ENCODE peak calls at places on chromosomes 6 and 20, in six cellular contexts. K, F, A, V, N and C are unnamed samples.

GRCh38 chr20:64261138-64261537 is 5.6 kb downstream of the PCMTD2 start:
- DNase-seq in K (no peak), V (no peak), F (peak; percentile 88), N (no peak), A (peak; percentile 62), C (no peak)

GRCh38 chr20:962223-962622 is 39.9 kb downstream of the RSPO4 start:
- DNase-seq in A (no peak), N (no peak), K (no peak), V (no peak), F (no peak), C (no peak)

GRCh38 chr6:7004581-7005297 is 103.0 kb upstream of the RREB1 start:
- DNase-seq in A (no peak), K (no peak), F (no peak), V (no peak), N (no peak), C (no peak)

GRCh38 chr6:109059591-109060021 is 35.0 kb downstream of the SESN1 start:
- DNase-seq in F (no peak), N (no peak), V (no peak), K (no peak), A (no peak), C (no peak)

GRCh38 chr20:40275738-40276137 is 413.3 kb downstream of the MAFB start:
- DNase-seq in A (no peak), K (no peak), F (no peak), N (no peak), V (no peak), C (no peak)

GRCh38 chr6:84549912-84550311 is 214.5 kb downstream of the TBX18 start:
- DNase-seq in V (no peak), F (no peak), N (no peak), K (no peak), A (peak; percentile 24), C (no peak)

GRCh38 chr6:132188865-132189264 is 212.4 kb downstream of the MOXD1 start:
- DNase-seq in A (no peak), F (no peak), K (no peak), V (no peak), N (peak; percentile 6), C (no peak)

GRCh38 chr20:12311102-12311865 is 393.6 kb downstream of the BTBD3 start:
- DNase-seq in V (no peak), F (no peak), N (no peak), A (no peak), K (no peak), C (no peak)

GRCh38 chr6:167827588-167828324 is 1.0 kb downstream of the AFDN start:
- DNase-seq in K (peak; percentile 50), N (no peak), V (peak; percentile 65), F (peak; percentile 78), A (peak; percentile 58), C (peak; percentile 40)

GRCh38 chr6:52994789-52995078 is 350 bp downstream of the GSTA4 start:
- DNase-seq in N (no peak), A (peak; percentile 54), V (peak; percentile 41), F (peak; percentile 77), K (peak; percentile 44), C (no peak)

GRCh38 chr6:12422848-12423247 is 132.7 kb downstream of the EDN1 start:
- DNase-seq in K (no peak), N (no peak), F (no peak), V (no peak), A (no peak), C (no peak)

GRCh38 chr6:81756690-81757089 is 4.2 kb upstream of the TENT5A start:
- DNase-seq in V (no peak), N (no peak), A (no peak), K (no peak), F (no peak), C (no peak)

GRCh38 chr6:21616005-21616404 is 22.5 kb downstream of the SOX4 start:
- DNase-seq in A (no peak), N (no peak), V (no peak), F (no peak), K (no peak), C (no peak)

GRCh38 chr6:111105578-111105977 is 18.3 kb downstream of the SLC16A10 start:
- DNase-seq in N (peak; percentile 68), K (peak; percentile 17), V (peak; percentile 88), A (peak; percentile 33), F (no peak), C (no peak)

GRCh38 chr6:36679043-36679821 is 718 bp downstream of the CDKN1A start:
- DNase-seq in K (peak; percentile 80), F (peak; percentile 92), N (no peak), A (peak; percentile 60), V (peak; percentile 88), C (peak; percentile 51)

GRCh38 chr20:49345538-49345937 is 67.7 kb upstream of the ZNFX1 start:
- DNase-seq in V (peak; percentile 57), N (no peak), K (peak; percentile 57), A (no peak), F (peak; percentile 75), C (peak; percentile 76)

GRCh38 chr6:38603966-38604365 is 35.8 kb downstream of the BTBD9 start:
- DNase-seq in V (no peak), N (no peak), K (no peak), A (no peak), F (no peak), C (no peak)

GRCh38 chr20:49132995-49133451 is 55.1 kb downstream of the STAU1 start:
- DNase-seq in F (no peak), K (no peak), V (peak; percentile 33), N (peak; percentile 47), A (no peak), C (peak; percentile 20)

GRCh38 chr6:42460892-42461291 is 9.2 kb upstream of the TRERF1 start:
- DNase-seq in A (no peak), N (no peak), K (no peak), F (no peak), V (no peak), C (no peak)

GRCh38 chr6:33276864-33277662 is at the start of gene B3GALT4:
- DNase-seq in K (peak; percentile 76), N (no peak), V (peak; percentile 57), A (peak; percentile 81), F (peak; percentile 91), C (no peak)
- TF ChIP-seq POLR2A in K (peak; percentile 72), N (peak; percentile 81), V (peak; percentile 30), A (no peak), F (peak; percentile 27), C (peak; percentile 33)

GRCh38 chr6:39791850-39792500 is at the start of gene DAAM2:
- DNase-seq in K (peak; percentile 78), F (peak; percentile 87), N (no peak), V (peak; percentile 61), A (peak; percentile 60), C (no peak)
- TF ChIP-seq POLR2A in K (peak; percentile 81), F (no peak), N (no peak), V (peak; percentile 10), A (no peak), C (peak; percentile 12)

DNA sequence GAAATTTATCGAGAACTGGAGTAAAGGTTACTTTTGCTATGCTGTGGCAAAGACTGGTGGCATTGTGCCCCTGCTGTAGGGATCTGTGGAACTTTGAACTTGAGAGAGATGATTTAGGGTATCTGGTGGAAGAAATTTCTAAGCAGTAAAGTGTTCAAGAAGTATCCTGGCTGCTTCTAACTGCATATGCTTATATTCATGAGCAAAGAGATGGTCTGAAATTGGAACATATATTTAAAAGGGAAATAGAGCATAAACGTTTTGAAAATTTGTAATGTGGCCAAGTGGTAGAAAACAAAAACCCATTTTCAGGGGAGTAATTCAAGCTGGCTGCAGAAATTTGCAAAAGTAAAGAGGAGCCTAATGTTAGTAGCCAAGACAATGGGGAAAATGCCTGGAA is 12.3 kb upstream of the UFL1 start:
- DNase-seq in A (no peak), N (no peak), V (no peak), K (no peak), F (no peak), C (no peak)
- TF ChIP-seq POLR2A in A (no peak), N (no peak), V (no peak), K (no peak), F (no peak), C (no peak)

DNA sequence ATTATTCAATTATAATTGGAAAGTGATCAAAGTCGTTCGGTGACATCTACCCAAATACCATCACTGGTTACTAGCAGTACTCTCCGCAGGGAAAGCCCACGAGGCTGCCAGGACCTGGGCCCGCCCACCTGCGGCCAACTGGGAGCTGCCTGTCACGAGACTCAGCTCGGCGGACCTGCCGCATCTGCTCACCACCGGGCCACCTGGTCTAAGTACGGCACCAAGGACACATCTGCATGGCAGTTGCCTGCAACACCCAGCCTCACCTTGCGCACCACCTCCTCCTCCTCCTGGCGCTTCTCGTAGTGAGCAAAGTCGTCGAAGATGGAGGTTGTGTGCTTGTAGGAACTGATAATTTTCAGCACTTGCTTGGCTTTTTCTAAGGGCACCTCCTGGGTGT is 13.9 kb downstream of the YTHDF1 start:
- DNase-seq in F (no peak), N (no peak), A (no peak), K (no peak), V (no peak), C (no peak)
- TF ChIP-seq POLR2A in F (no peak), N (no peak), A (no peak), K (no peak), V (no peak), C (no peak)

GRCh38 chr6:164195605-164196004 is 781.1 kb downstream of the QKI start:
- DNase-seq in K (no peak), F (no peak), A (no peak), N (no peak), V (no peak), C (no peak)
- TF ChIP-seq POLR2A in K (no peak), F (no peak), A (no peak), N (no peak), V (no peak), C (no peak)

GRCh38 chr6:117483004-117483644 is 650 bp downstream of the DCBLD1 start:
- DNase-seq in K (peak; percentile 41), A (peak; percentile 58), F (peak; percentile 70), N (no peak), V (peak; percentile 70), C (peak; percentile 12)

GRCh38 chr6:117481278-117481925 is 1.1 kb upstream of the DCBLD1 start:
- DNase-seq in N (no peak), V (no peak), A (no peak), K (no peak), F (no peak), C (no peak)

GRCh38 chr6:117483645-117484016 is 1.2 kb downstream of the DCBLD1 start:
- DNase-seq in K (no peak), N (no peak), F (no peak), A (peak; percentile 23), V (no peak), C (peak; percentile 19)

GRCh38 chr6:117481926-117482239 is 591 bp upstream of the DCBLD1 start:
- DNase-seq in A (no peak), N (no peak), K (no peak), F (no peak), V (no peak), C (no peak)

DNA sequence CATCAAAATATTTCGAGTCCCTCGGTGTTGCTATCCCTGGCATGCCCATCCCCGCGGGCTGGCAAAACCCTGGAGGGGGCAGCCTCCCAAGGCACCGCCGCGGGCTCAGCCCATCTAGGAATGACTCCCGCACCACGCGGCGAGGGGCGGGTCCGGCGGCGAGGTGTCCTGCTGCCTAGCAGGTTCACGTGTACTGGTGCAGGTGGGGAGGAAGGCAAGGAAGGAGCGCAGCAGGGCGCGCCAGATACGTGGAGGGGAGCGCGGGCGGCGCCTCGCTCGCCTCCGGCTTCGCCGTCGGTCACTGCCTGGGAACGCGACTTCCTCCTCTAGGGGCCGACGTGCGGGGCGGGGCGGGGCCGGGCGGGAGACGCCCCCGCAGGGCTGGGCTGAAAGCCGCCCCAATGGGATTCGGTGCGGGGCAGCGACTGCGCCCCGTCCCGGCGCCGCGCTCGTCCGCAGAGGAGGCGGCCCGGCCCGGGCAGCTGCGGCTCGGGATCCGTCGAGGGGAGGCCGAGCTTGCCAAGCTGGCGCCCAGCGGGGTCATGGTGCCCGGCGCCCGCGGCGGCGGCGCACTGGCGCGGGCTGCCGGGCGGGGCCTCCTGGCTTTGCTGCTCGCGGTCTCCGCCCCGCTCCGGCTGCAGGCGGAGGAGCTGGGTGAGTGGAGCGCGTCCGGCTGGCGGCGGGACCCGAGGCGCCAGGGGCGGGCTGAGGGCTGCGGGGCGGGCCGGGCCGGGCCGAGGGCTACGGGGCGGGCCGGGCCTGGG is at the start of gene DCBLD1:
- DNase-seq in V (peak; percentile 79), N (peak; percentile 78), K (peak; percentile 68), F (peak; percentile 82), A (peak; percentile 68), C (peak; percentile 62)
- TF ChIP-seq POLR2A in V (peak; percentile 75), N (peak; percentile 59), K (peak; percentile 47), F (no peak), A (no peak), C (peak; percentile 62)